ENCODE peak calls at places on chromosomes 16 and 17, in four cellular contexts. Z is glutamatergic neuron, Y is BJ, L is omental fat pad. V is an unnamed sample.

GRCh38 chr17:73003487-73003886 is 89.0 kb downstream of the SLC39A11 start:
- DNase-seq in Z (no peak), L (no peak), Y (no peak), V (no peak)

GRCh38 chr17:47837401-47838039 is 3.6 kb downstream of the SCRN2 start:
- DNase-seq in L (no peak), Y (no peak), Z (no peak), V (no peak)

GRCh38 chr17:39666601-39667261 is 1.5 kb upstream of the PNMT start:
- DNase-seq in Z (no peak), Y (no peak), L (no peak), V (no peak)

GRCh38 chr16:80684136-80684765 is 120.1 kb downstream of the CDYL2 start:
- DNase-seq in Z (no peak), Y (no peak), L (no peak), V (no peak)

GRCh38 chr16:53865492-53865863 is 161.5 kb downstream of the FTO start:
- DNase-seq in Z (no peak), L (no peak), Y (no peak), V (no peak)

GRCh38 chr17:65600518-65600917 is 39.1 kb upstream of the AXIN2 start:
- DNase-seq in Y (no peak), L (no peak), Z (no peak), V (no peak)

GRCh38 chr17:6755731-6756184 is at the start of gene XAF1:
- DNase-seq in Z (no peak), Y (peak), L (no peak), V (no peak)

GRCh38 chr16:832652-833336 is 32.3 kb upstream of the GNG13 start:
- DNase-seq in L (no peak), Y (no peak), Z (no peak), V (no peak)

GRCh38 chr17:81483085-81483861 is 29.3 kb downstream of the ACTG1 start:
- DNase-seq in Y (no peak), Z (peak), L (no peak), V (no peak)

GRCh38 chr16:75246504-75247205 is 4.8 kb downstream of the BCAR1 start:
- DNase-seq in L (no peak), Z (no peak), Y (no peak), V (no peak)

GRCh38 chr16:12881182-12881581 is 20.2 kb upstream of the SHISA9 start:
- DNase-seq in Z (no peak), L (no peak), Y (no peak), V (no peak)

GRCh38 chr17:72244942-72245341 is 124.1 kb downstream of the SOX9 start:
- DNase-seq in L (no peak), Y (no peak), Z (no peak), V (no peak)

GRCh38 chr16:66717112-66717675 is 20.7 kb upstream of the CMTM4 start:
- DNase-seq in Z (peak), L (no peak), Y (no peak), V (peak)
- TF ChIP-seq CTCF in Z (peak), L (no peak), Y (peak), V (no peak)

GRCh38 chr17:67359960-67360817 is 6.2 kb downstream of the PSMD12 start:
- DNase-seq in Z (no peak), L (no peak), Y (no peak), V (no peak)
- TF ChIP-seq CTCF in Z (no peak), L (no peak), Y (peak), V (no peak)

DNA sequence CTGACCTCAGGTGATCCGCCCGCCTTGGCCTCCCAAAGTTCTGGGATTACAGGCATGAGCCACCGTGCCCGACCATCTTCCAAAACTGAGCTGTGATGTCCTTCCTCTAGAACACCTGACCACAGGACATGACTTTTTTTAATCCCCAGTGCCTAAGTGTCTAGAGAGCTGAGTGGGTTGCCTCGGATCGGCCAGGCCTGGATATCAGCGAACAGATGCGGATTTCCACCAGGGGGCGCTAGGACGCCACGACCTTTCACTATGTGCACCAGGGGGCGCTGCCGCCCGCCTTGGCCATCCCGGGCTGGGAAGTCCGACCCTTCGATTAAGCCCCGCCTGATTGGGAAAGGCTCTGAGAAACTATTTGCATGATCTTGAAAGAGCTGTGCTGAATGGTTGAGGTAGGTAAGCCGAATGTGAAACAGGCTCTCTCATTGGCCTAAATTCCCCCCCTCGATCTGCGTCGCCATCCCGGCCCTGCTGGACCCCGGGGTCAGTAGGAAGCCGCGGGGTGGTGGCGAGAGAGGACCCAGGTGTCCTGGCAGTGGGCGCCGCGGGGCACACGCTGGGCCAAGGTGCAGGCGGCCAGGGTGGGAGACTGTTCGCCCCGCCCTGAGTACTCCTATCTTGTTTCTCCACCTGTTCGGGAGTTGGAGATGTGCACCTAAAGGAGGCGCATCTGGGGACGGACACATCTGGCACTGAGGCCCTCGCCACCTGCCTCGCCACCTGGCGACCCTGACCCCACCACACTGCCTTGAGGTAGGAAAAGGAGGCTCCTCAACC is at the start of gene ACBD4:
- DNase-seq in L (peak), Y (peak), Z (peak), V (peak)
- TF ChIP-seq CTCF in L (peak), Y (peak), Z (peak), V (peak)

GRCh38 chr17:28849281-28849680 is 5.5 kb upstream of the ERAL1 start:
- DNase-seq in L (no peak), Z (no peak), Y (no peak), V (no peak)
- TF ChIP-seq CTCF in L (no peak), Z (no peak), Y (peak), V (no peak)

DNA sequence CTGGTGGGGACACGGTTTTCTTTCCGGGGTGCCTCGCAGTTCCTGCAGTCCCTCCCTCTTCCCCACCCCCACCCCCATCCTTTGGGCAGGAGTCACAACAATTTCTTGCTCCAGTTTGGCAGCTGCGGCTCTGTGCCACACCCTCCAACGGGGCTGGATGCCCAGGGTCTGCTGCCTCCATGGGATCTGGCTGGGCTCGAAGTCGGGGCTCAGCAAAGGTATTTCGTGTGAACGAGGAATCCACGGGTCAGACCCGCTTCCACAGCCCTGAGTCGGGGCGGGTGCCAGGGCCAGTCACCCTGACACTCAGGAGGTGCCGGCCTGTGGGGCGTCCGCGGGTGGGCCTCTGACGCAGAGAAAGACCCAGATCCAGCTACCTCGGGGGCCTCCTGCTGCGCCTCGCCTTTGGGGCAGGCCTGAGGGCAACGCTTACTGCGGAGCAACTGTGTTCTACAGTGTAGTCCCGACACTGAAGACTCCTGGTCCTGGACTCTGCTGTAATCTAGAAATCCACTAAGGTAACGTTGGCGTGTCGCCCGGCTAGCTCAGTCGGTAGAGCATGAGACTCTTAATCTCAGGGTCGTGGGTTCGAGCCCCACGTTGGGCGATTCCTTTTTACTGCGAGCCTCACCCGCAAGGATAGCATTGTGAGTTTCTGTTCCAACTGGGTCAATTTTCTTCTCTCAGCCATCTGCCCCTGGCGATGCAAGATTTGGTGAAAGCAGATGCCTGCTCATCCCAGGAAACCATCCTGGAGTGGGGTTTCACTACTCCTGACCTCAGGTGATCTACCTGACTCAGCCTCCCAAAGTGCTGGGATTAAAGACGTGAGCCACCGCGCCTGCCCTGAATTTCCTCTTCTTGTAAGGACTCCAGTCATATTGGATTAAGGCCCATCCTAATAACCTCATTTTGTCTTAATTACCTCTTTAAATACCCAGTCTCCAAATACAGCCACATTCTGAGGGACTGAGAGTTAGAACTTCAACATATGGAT is 12.5 kb upstream of the OR1F1 start:
- DNase-seq in Y (no peak), L (no peak), Z (no peak), V (no peak)
- TF ChIP-seq CTCF in Y (no peak), L (no peak), Z (no peak), V (no peak)

GRCh38 chr16:84141143-84141670 is 3.8 kb downstream of the HSDL1 start:
- DNase-seq in Y (no peak), Z (peak), L (no peak), V (no peak)

GRCh38 chr16:84143081-84143480 is 1.9 kb downstream of the HSDL1 start:
- DNase-seq in Z (no peak), L (no peak), Y (no peak), V (no peak)

GRCh38 chr16:84144859-84145639 is at the start of the genes DNAAF1 and HSDL1:
- DNase-seq in L (peak), Y (peak), Z (peak), V (peak)

GRCh38 chr16:84143784-84144199 is 1.2 kb downstream of the HSDL1 start:
- DNase-seq in Z (peak), L (no peak), Y (no peak), V (no peak)

DNA sequence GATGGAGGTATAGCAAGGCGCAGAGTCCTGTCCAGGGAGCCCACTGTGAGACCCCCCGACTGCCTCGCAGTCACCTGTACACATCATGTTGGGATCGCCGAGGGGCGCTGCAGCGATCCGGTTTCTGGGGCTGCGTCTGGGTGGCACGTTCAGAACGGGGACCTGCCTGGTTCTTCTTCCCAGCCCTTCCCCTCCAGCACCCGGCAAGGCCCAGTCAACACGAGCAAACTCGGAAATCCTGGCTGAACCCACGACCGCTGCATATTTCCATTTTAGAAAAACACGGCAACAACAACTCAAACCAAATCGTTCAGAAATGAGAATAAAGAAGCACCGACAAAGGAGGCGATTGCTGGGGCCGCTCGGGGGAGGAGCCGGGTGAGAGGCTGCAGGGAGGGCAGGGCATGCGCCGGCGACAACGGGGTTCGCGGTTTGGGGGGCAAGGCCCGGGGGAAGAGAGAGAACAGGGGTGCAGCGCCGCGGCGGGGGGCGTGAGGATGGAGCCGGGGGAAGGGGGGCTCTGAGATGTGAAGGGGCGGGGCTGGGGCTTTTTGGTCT is 597 bp downstream of the HSDL1 start:
- DNase-seq in Y (no peak), L (no peak), Z (peak), V (peak)
- TF ChIP-seq CTCF in Y (peak), L (no peak), Z (no peak), V (no peak)

GRCh38 chr16:34802848-34803599 is 1343.6 kb downstream of the TP53TG3F start:
- DNase-seq in Y (no peak), L (no peak), Z (no peak), V (no peak)
- TF ChIP-seq CTCF in Y (no peak), L (no peak), Z (no peak), V (no peak)

DNA sequence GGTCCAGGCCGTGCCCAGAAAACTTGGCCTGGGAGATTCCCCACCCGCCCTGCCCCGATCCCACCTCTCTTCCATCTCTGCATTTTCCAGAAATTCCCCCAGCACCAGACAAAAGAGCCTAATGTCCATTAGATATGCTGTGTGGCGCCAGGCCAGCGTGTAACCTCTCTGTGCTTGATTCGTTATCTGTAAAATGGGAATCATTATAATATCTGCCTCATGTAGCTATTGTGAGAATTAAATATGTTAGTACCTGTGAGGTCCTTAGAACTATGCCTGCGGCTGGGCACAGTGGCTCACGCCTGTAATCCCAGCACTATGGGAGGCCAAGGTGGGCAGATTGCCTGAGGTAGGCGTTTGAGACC is 33.6 kb upstream of the IL21R start:
- DNase-seq in Y (no peak), L (peak), Z (no peak), V (no peak)
- TF ChIP-seq CTCF in Y (no peak), L (no peak), Z (no peak), V (peak)

GRCh38 chr17:61205406-61205805 is 194.2 kb upstream of the TBX2 start:
- DNase-seq in Z (no peak), Y (no peak), L (no peak), V (no peak)

GRCh38 chr17:61206922-61207321 is 192.7 kb upstream of the TBX2 start:
- DNase-seq in Y (no peak), Z (no peak), L (no peak), V (no peak)

GRCh38 chr17:61203765-61204164 is 195.9 kb upstream of the TBX2 start:
- DNase-seq in Y (no peak), Z (no peak), L (no peak), V (no peak)

GRCh38 chr17:61204456-61204855 is 195.2 kb upstream of the TBX2 start:
- DNase-seq in L (no peak), Z (no peak), Y (no peak), V (no peak)

DNA sequence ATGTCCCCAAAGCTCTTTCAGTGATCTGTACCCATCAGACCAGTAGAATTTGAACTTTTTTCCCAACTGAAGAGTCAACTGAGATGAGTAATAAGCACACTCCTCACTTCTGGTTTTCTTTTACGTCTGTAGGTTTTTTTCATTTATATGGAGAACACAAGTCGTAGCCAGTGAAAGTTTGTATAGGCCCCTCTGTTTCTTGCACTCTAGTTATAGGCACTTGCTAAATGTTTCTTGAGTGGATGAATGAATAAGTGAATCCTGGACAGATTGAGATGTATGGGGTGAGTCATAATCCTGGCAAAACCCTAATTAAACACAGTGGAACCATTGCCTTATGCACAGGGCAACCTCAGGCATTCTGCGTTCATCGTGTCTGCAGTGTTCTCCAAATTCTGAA is 193.7 kb upstream of the TBX2 start:
- DNase-seq in L (no peak), Y (no peak), Z (no peak), V (no peak)
- TF ChIP-seq CTCF in L (no peak), Y (no peak), Z (no peak), V (no peak)

DNA sequence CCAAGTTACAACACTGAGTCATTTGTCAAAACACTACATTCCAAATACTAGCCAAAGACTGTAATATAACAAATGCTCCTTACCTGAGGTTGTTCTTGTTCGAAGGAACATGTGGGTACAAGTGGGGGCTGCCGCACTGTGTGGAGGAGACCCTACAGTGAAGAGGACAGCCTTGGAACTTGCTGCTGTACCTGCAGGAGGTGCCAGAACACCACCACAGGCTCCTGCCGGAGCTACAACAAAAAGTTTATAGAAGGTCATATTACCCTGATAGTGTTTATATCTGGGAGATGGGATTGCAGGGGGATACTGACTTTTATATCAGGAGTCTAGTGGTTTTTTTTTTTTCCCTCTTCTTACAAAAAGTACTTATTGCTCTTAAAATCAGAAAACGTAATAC is 37.8 kb upstream of the ALDH3A1 start:
- DNase-seq in Z (no peak), L (no peak), Y (no peak), V (no peak)
- TF ChIP-seq CTCF in Z (no peak), L (no peak), Y (no peak), V (no peak)

V was measured in mesothelial cell of epicardium.